ENCODE peak calls at places on chromosomes 2 and 18, in nine cellular contexts. One of them, this sample, is unnamed.
A peak's percentile ranks its signal among the peaks of the same experiment; 100 is the strongest.

GRCh38 chr18:31819106-31819924 is 58.6 kb upstream of the SLC25A52 start:
- DNase-seq in ovary: no peak
- DNase-seq in stomach: no peak
- DNase-seq in fibroblast of lung: peak; percentile 65
- DNase-seq in upper lobe of right lung: no peak
- DNase-seq in PC-3: peak; percentile 48
- DNase-seq in HepG2: peak; percentile 59
- DNase-seq in tibial nerve: no peak
- DNase-seq in dorsolateral prefrontal cortex: no peak
- DNase-seq in this sample: no peak

GRCh38 chr18:3453540-3454364 is 3.8 kb downstream of the TGIF1 start:
- DNase-seq in stomach: peak; percentile 41
- DNase-seq in HepG2: peak; percentile 96
- DNase-seq in fibroblast of lung: peak; percentile 99
- DNase-seq in ovary: peak; percentile 75
- DNase-seq in upper lobe of right lung: peak; percentile 67
- DNase-seq in PC-3: peak; percentile 84
- DNase-seq in dorsolateral prefrontal cortex: no peak
- DNase-seq in tibial nerve: peak; percentile 68
- DNase-seq in this sample: no peak

GRCh38 chr2:178392215-178392614 is 58.8 kb downstream of the PRKRA start:
- DNase-seq in upper lobe of right lung: no peak
- DNase-seq in HepG2: no peak
- DNase-seq in tibial nerve: no peak
- DNase-seq in dorsolateral prefrontal cortex: no peak
- DNase-seq in stomach: no peak
- DNase-seq in PC-3: peak; percentile 89
- DNase-seq in ovary: no peak
- DNase-seq in fibroblast of lung: no peak
- DNase-seq in this sample: no peak

GRCh38 chr2:30041884-30042283 is 104.9 kb upstream of the YPEL5 start:
- DNase-seq in dorsolateral prefrontal cortex: no peak
- DNase-seq in stomach: no peak
- DNase-seq in fibroblast of lung: no peak
- DNase-seq in tibial nerve: no peak
- DNase-seq in upper lobe of right lung: no peak
- DNase-seq in ovary: no peak
- DNase-seq in HepG2: no peak
- DNase-seq in PC-3: no peak
- DNase-seq in this sample: no peak

GRCh38 chr2:30318987-30319782 is 87.9 kb downstream of the LBH start:
- DNase-seq in ovary: no peak
- DNase-seq in fibroblast of lung: no peak
- DNase-seq in dorsolateral prefrontal cortex: no peak
- DNase-seq in HepG2: no peak
- DNase-seq in PC-3: no peak
- DNase-seq in upper lobe of right lung: no peak
- DNase-seq in tibial nerve: no peak
- DNase-seq in stomach: no peak
- DNase-seq in this sample: no peak

GRCh38 chr2:215427585-215427984 is 8.3 kb downstream of the FN1 start:
- DNase-seq in fibroblast of lung: peak; percentile 47
- DNase-seq in HepG2: no peak
- DNase-seq in tibial nerve: no peak
- DNase-seq in PC-3: no peak
- DNase-seq in upper lobe of right lung: no peak
- DNase-seq in stomach: no peak
- DNase-seq in ovary: no peak
- DNase-seq in dorsolateral prefrontal cortex: no peak
- DNase-seq in this sample: no peak

GRCh38 chr2:182952741-182953450 is 85.4 kb downstream of the NCKAP1 start:
- DNase-seq in HepG2: no peak
- DNase-seq in dorsolateral prefrontal cortex: no peak
- DNase-seq in stomach: no peak
- DNase-seq in tibial nerve: no peak
- DNase-seq in fibroblast of lung: peak; percentile 37
- DNase-seq in PC-3: peak; percentile 20
- DNase-seq in ovary: no peak
- DNase-seq in upper lobe of right lung: no peak
- DNase-seq in this sample: no peak

GRCh38 chr2:112692496-112692911 is 28.3 kb upstream of the NT5DC4 start:
- DNase-seq in dorsolateral prefrontal cortex: no peak
- DNase-seq in stomach: peak; percentile 49
- DNase-seq in ovary: no peak
- DNase-seq in PC-3: peak; percentile 96
- DNase-seq in tibial nerve: peak; percentile 16
- DNase-seq in fibroblast of lung: peak; percentile 94
- DNase-seq in upper lobe of right lung: peak; percentile 72
- DNase-seq in HepG2: peak; percentile 96
- DNase-seq in this sample: peak; percentile 92

GRCh38 chr2:62270728-62271127 is 74.8 kb downstream of the B3GNT2 start:
- DNase-seq in fibroblast of lung: peak; percentile 60
- DNase-seq in PC-3: no peak
- DNase-seq in HepG2: no peak
- DNase-seq in stomach: peak; percentile 81
- DNase-seq in dorsolateral prefrontal cortex: no peak
- DNase-seq in tibial nerve: peak; percentile 47
- DNase-seq in upper lobe of right lung: no peak
- DNase-seq in ovary: peak; percentile 76
- DNase-seq in this sample: no peak

GRCh38 chr18:74064510-74064909 is 83.1 kb downstream of the FBXO15 start:
- DNase-seq in tibial nerve: no peak
- DNase-seq in fibroblast of lung: no peak
- DNase-seq in upper lobe of right lung: no peak
- DNase-seq in HepG2: no peak
- DNase-seq in ovary: no peak
- DNase-seq in stomach: no peak
- DNase-seq in dorsolateral prefrontal cortex: no peak
- DNase-seq in PC-3: peak; percentile 2
- DNase-seq in this sample: no peak

GRCh38 chr2:235709124-235709813 is 215.4 kb downstream of the AGAP1 start:
- DNase-seq in stomach: peak; percentile 77
- DNase-seq in PC-3: peak; percentile 97
- DNase-seq in fibroblast of lung: peak; percentile 22
- DNase-seq in tibial nerve: no peak
- DNase-seq in ovary: no peak
- DNase-seq in upper lobe of right lung: no peak
- DNase-seq in HepG2: peak; percentile 48
- DNase-seq in dorsolateral prefrontal cortex: no peak
- DNase-seq in this sample: no peak

DNA sequence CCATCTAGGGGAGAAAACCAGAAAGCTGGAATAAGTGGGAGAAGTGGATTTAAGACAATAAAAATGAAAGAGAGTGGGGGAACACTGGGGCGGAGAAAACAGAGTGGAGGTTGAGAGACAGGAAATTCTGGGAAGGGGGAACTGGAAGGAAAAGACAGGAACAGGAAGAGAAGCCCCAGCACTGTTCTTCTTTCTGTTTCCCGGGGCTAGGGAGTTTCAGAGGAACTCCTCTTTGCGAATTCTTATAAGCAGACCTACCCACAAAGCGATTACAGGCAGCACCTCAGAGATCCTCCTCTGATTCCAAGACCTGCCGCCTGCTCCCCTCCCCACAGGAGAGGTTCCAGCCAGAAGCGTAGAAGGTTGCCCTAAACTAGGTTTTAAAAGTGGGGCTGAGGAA is 13.2 kb downstream of the ST3GAL5 start:
- DNase-seq in upper lobe of right lung: no peak
- DNase-seq in tibial nerve: no peak
- DNase-seq in fibroblast of lung: no peak
- DNase-seq in PC-3: no peak
- DNase-seq in ovary: no peak
- DNase-seq in stomach: no peak
- DNase-seq in dorsolateral prefrontal cortex: no peak
- DNase-seq in HepG2: no peak
- DNase-seq in this sample: no peak
- TF ChIP-seq CTCF in upper lobe of right lung: no peak
- TF ChIP-seq CTCF in tibial nerve: no peak
- TF ChIP-seq CTCF in fibroblast of lung: no peak
- TF ChIP-seq CTCF in PC-3: no peak
- TF ChIP-seq CTCF in ovary: no peak
- TF ChIP-seq CTCF in stomach: no peak
- TF ChIP-seq CTCF in dorsolateral prefrontal cortex: no peak
- TF ChIP-seq CTCF in HepG2: no peak
- TF ChIP-seq CTCF in this sample: no peak

DNA sequence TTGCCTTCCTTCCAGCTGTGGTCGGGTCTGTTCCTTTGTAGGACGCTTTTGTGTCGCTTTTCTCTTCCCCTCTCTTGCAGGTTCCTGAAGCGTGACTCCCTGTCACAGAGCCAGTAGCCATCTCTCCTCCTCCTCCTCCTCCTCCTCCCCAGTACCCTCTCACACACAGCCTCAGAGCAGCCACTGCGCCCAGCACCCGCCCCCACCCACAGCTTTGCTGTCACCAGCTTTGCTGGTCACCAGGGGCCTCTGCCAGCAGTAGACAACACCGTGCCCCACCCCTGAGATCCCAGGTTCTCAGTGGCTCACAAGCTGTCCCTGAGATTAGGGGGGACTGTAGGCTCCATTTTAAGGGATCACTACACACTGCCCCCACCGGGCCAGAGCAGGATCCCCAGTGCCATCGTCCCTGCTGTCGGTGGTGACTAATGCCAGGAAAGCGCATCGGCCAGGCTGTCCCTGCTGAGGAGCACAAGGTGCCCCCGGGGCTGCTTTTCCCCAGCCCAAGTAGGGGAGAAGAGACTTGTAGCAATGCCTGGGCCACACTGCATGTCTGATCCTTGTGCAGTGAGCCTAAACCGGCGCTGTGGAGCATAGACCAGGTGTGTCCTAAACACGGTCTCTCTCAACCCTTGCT is 242.3 kb downstream of the ATAD2B start:
- DNase-seq in HepG2: no peak
- DNase-seq in ovary: no peak
- DNase-seq in tibial nerve: no peak
- DNase-seq in upper lobe of right lung: no peak
- DNase-seq in fibroblast of lung: no peak
- DNase-seq in PC-3: no peak
- DNase-seq in stomach: no peak
- DNase-seq in dorsolateral prefrontal cortex: no peak
- DNase-seq in this sample: no peak
- H3K27ac ChIP-seq in HepG2: no peak overlapping the region
- H3K27ac ChIP-seq in ovary: no peak overlapping the region
- H3K27ac ChIP-seq in tibial nerve: peak overlapping the region; percentile 28
- H3K27ac ChIP-seq in upper lobe of right lung: no peak overlapping the region
- H3K27ac ChIP-seq in fibroblast of lung: no peak overlapping the region
- H3K27ac ChIP-seq in PC-3: no peak overlapping the region
- H3K27ac ChIP-seq in stomach: no peak overlapping the region
- H3K27ac ChIP-seq in dorsolateral prefrontal cortex: no peak overlapping the region
- H3K27ac ChIP-seq in this sample: no peak overlapping the region

DNA sequence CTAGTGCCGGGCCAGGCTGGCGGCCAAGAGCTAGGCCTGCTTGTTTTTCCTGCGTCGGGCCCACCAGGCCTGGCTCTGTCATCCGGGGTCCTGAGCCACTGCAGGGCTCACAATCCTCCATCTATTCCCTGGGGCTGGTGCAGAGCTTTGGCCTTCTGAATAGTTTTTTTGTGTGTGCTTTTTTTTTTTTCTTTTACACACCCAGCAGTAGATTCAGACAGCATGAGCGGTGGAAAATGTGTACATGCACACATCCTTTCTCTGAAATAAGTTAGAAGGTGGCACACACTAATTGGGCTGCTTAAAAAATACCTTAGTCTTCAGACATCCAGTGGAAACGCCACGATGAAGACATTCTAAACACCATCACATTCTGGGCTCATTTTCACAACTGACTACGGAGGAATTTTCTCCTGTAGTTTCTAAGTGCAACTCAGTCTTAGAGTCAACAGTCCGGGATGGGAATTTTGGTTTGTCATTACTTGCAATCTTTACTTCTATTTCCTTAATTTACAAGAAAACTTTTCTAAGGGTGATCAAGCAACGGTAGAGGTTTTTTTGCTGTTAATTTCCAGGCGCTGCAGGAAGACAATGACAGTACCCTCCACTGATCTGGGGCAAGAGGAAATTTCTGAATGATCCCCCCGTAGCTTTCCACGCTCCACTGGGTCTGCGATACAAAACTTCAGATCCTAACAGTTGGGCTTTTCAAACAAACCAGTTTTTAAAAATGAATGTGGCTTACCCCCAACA is 6.0 kb downstream of the ZFP36L2 start:
- DNase-seq in fibroblast of lung: peak; percentile 67
- DNase-seq in ovary: no peak
- DNase-seq in PC-3: peak; percentile 22
- DNase-seq in upper lobe of right lung: no peak
- DNase-seq in HepG2: no peak
- DNase-seq in dorsolateral prefrontal cortex: no peak
- DNase-seq in stomach: no peak
- DNase-seq in tibial nerve: peak; percentile 20
- DNase-seq in this sample: no peak
- TF ChIP-seq CTCF in fibroblast of lung: peak; percentile 9
- TF ChIP-seq CTCF in ovary: no peak
- TF ChIP-seq CTCF in PC-3: no peak
- TF ChIP-seq CTCF in upper lobe of right lung: no peak
- TF ChIP-seq CTCF in HepG2: no peak
- TF ChIP-seq CTCF in dorsolateral prefrontal cortex: no peak
- TF ChIP-seq CTCF in stomach: no peak
- TF ChIP-seq CTCF in tibial nerve: no peak
- TF ChIP-seq CTCF in this sample: no peak

GRCh38 chr2:239223029-239223329 is 177.8 kb downstream of the HDAC4 start:
- DNase-seq in ovary: no peak
- DNase-seq in upper lobe of right lung: no peak
- DNase-seq in PC-3: no peak
- DNase-seq in HepG2: peak; percentile 25
- DNase-seq in tibial nerve: no peak
- DNase-seq in dorsolateral prefrontal cortex: no peak
- DNase-seq in stomach: peak; percentile 4
- DNase-seq in fibroblast of lung: peak; percentile 66
- DNase-seq in this sample: no peak

GRCh38 chr2:239223330-239224248 is 177.2 kb downstream of the HDAC4 start:
- DNase-seq in tibial nerve: no peak
- DNase-seq in HepG2: peak; percentile 79
- DNase-seq in dorsolateral prefrontal cortex: peak; percentile 89
- DNase-seq in ovary: no peak
- DNase-seq in upper lobe of right lung: no peak
- DNase-seq in PC-3: no peak
- DNase-seq in fibroblast of lung: peak; percentile 56
- DNase-seq in stomach: peak; percentile 65
- DNase-seq in this sample: no peak

GRCh38 chr2:239220363-239220762 is 180.5 kb downstream of the HDAC4 start:
- DNase-seq in fibroblast of lung: no peak
- DNase-seq in ovary: no peak
- DNase-seq in PC-3: no peak
- DNase-seq in upper lobe of right lung: no peak
- DNase-seq in dorsolateral prefrontal cortex: no peak
- DNase-seq in HepG2: no peak
- DNase-seq in stomach: peak; percentile 4
- DNase-seq in tibial nerve: no peak
- DNase-seq in this sample: no peak

GRCh38 chr2:239222346-239223028 is 178.3 kb downstream of the HDAC4 start:
- DNase-seq in dorsolateral prefrontal cortex: peak; percentile 24
- DNase-seq in HepG2: no peak
- DNase-seq in upper lobe of right lung: no peak
- DNase-seq in PC-3: no peak
- DNase-seq in tibial nerve: no peak
- DNase-seq in ovary: no peak
- DNase-seq in fibroblast of lung: peak; percentile 87
- DNase-seq in stomach: peak; percentile 23
- DNase-seq in this sample: no peak

DNA sequence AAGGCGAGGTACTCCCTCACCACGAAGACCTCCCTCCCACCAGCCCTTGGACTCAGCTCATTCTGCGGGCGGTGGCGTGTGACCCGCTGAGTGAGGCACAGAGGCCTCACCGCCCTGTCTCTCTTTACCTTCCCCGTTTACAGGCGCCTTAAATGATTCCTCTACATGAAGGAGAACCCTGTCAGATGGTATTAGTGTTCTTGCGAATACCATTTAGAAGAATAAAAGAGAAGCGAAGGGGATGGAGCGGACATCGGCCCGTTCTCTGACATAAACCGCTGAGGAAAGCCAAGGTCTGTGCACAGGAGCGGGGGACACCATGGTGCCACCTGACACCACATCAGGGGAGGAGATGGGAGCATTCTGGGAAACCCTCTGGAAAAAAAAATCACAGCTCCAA is 179.8 kb downstream of the HDAC4 start:
- DNase-seq in stomach: peak; percentile 13
- DNase-seq in fibroblast of lung: no peak
- DNase-seq in tibial nerve: no peak
- DNase-seq in dorsolateral prefrontal cortex: no peak
- DNase-seq in upper lobe of right lung: no peak
- DNase-seq in ovary: no peak
- DNase-seq in HepG2: no peak
- DNase-seq in PC-3: no peak
- DNase-seq in this sample: no peak
- H3K27ac ChIP-seq in stomach: peak overlapping the region; percentile 90
- H3K27ac ChIP-seq in fibroblast of lung: peak overlapping the region; percentile 82
- H3K27ac ChIP-seq in tibial nerve: peak overlapping the region; percentile 92
- H3K27ac ChIP-seq in dorsolateral prefrontal cortex: peak overlapping the region; percentile 96
- H3K27ac ChIP-seq in upper lobe of right lung: peak overlapping the region; percentile 89
- H3K27ac ChIP-seq in ovary: peak overlapping the region; percentile 84
- H3K27ac ChIP-seq in HepG2: no peak overlapping the region
- H3K27ac ChIP-seq in PC-3: no peak overlapping the region
- H3K27ac ChIP-seq in this sample: peak overlapping the region; percentile 86